ENCODE peak calls at places on chromosomes 13 and 19, in five cellular contexts. H is neuronal stem cell, O is IMR-90, N is mesendoderm, J is mesenchymal stem cell. X is an unnamed sample.

GRCh38 chr19:29596885-29597525 is 9.1 kb upstream of the POP4 start:
- DNase-seq in H (peak), O (peak), N (peak), J (peak), X (no peak)

GRCh38 chr13:110593430-110594130 is 21.8 kb upstream of the NAXD start:
- DNase-seq in H (no peak), O (peak), N (peak), J (peak), X (no peak)

GRCh38 chr19:10808937-10809655 is 26.9 kb downstream of the TMED1 start:
- DNase-seq in H (no peak), O (peak), N (no peak), J (no peak), X (no peak)

GRCh38 chr13:109345433-109345941 is 440.9 kb downstream of the IRS2 start:
- DNase-seq in H (no peak), O (peak), N (no peak), J (peak), X (no peak)

GRCh38 chr13:110422913-110423688 is 116.0 kb downstream of the COL4A2 start:
- DNase-seq in H (no peak), O (no peak), N (no peak), J (peak), X (no peak)

GRCh38 chr19:12723383-12723642 is 419 bp downstream of the TNPO2 start:
- DNase-seq in H (no peak), O (peak), N (no peak), J (no peak), X (no peak)

GRCh38 chr19:1064661-1065605 is 2.0 kb upstream of the ARHGAP45 start:
- DNase-seq in H (no peak), O (peak), N (peak), J (peak), X (peak)

GRCh38 chr19:45474941-45475516 is 7.2 kb downstream of the FOSB start:
- DNase-seq in H (no peak), O (peak), N (no peak), J (peak), X (no peak)

GRCh38 chr19:44142014-44142523 is 715 bp downstream of the ZNF234 start:
- DNase-seq in H (no peak), O (peak), N (no peak), J (peak), X (no peak)

GRCh38 chr13:84192125-84192524 is 309.9 kb upstream of the SLITRK1 start:
- DNase-seq in H (no peak), O (peak), N (peak), J (peak), X (no peak)

GRCh38 chr13:51456510-51456909 is 3.7 kb upstream of the INTS6 start:
- DNase-seq in H (no peak), O (no peak), N (no peak), J (no peak), X (no peak)

GRCh38 chr19:51702103-51702753 is 9.1 kb downstream of the SPACA6 start:
- DNase-seq in H (no peak), O (peak), N (peak), J (peak), X (peak)

GRCh38 chr19:49058592-49058991 is 1.0 kb upstream of the CGB7 start:
- DNase-seq in H (no peak), O (peak), N (peak), J (no peak), X (peak)

GRCh38 chr19:1933245-1933644 is 7.7 kb upstream of the CSNK1G2 start:
- DNase-seq in H (no peak), O (no peak), N (no peak), J (no peak), X (no peak)

GRCh38 chr19:10510301-10510802 is 6.9 kb downstream of the S1PR5 start:
- DNase-seq in H (peak), O (no peak), N (peak), J (no peak), X (peak)

GRCh38 chr19:7636691-7637373 is at the start of gene STXBP2:
- DNase-seq in H (peak), O (no peak), N (peak), J (peak), X (peak)

GRCh38 chr13:98595134-98595533 is 18.2 kb upstream of the STK24 start:
- DNase-seq in H (no peak), O (no peak), N (no peak), J (no peak), X (no peak)

GRCh38 chr13:35720690-35721554 is 244.4 kb upstream of the MAB21L1 start:
- DNase-seq in H (peak), O (peak), N (peak), J (peak), X (peak)

GRCh38 chr19:42529248-42529764 is 1.0 kb upstream of the CEACAM1 start:
- DNase-seq in H (peak), O (peak), N (peak), J (peak), X (peak)

GRCh38 chr13:26910754-26911465 is 150.3 kb upstream of the GPR12 start:
- DNase-seq in H (no peak), O (no peak), N (no peak), J (no peak), X (no peak)

GRCh38 chr19:46520616-46521015 is 24.9 kb upstream of the PNMA8B start:
- DNase-seq in H (no peak), O (no peak), N (peak), J (no peak), X (peak)

GRCh38 chr19:39133431-39134270 is 8.1 kb downstream of the PAK4 start:
- DNase-seq in H (no peak), O (no peak), N (peak), J (no peak), X (no peak)

GRCh38 chr13:20441879-20442278 is 83.8 kb downstream of the CRYL1 start:
- DNase-seq in H (peak), O (peak), N (peak), J (no peak), X (no peak)

GRCh38 chr13:30134578-30134977 is 172.8 kb downstream of the KATNAL1 start:
- DNase-seq in H (no peak), O (no peak), N (no peak), J (no peak), X (no peak)

GRCh38 chr13:59677966-59678814 is 485.5 kb downstream of the DIAPH3 start:
- DNase-seq in H (peak), O (peak), N (peak), J (peak), X (no peak)

GRCh38 chr13:91238036-91238435 is 109.5 kb upstream of the MIR17HG start:
- DNase-seq in H (no peak), O (no peak), N (no peak), J (no peak), X (no peak)

GRCh38 chr19:16588824-16589577 is 16.8 kb upstream of the SLC35E1 start:
- DNase-seq in H (no peak), O (no peak), N (no peak), J (no peak), X (no peak)
- H3K18ac ChIP-seq in H (no peak), O (no peak), N (no peak), J (peak), X (no peak)

GRCh38 chr13:99819962-99820361 is 151.6 kb downstream of the ZIC5 start:
- DNase-seq in H (no peak), O (no peak), N (no peak), J (no peak), X (no peak)
- H3K18ac ChIP-seq in H (peak), O (no peak), N (no peak), J (no peak), X (no peak)

GRCh38 chr13:113405481-113406300 is 41.8 kb upstream of the GRTP1 start:
- DNase-seq in H (no peak), O (no peak), N (no peak), J (no peak), X (peak)

GRCh38 chr13:113402471-113403254 is 38.7 kb upstream of the GRTP1 start:
- DNase-seq in H (no peak), O (no peak), N (no peak), J (no peak), X (no peak)

GRCh38 chr13:113403255-113404104 is 39.5 kb upstream of the GRTP1 start:
- DNase-seq in H (no peak), O (no peak), N (no peak), J (no peak), X (peak)

GRCh38 chr13:113404723-113405471 is 41.0 kb upstream of the GRTP1 start:
- DNase-seq in H (no peak), O (no peak), N (no peak), J (no peak), X (peak)

DNA sequence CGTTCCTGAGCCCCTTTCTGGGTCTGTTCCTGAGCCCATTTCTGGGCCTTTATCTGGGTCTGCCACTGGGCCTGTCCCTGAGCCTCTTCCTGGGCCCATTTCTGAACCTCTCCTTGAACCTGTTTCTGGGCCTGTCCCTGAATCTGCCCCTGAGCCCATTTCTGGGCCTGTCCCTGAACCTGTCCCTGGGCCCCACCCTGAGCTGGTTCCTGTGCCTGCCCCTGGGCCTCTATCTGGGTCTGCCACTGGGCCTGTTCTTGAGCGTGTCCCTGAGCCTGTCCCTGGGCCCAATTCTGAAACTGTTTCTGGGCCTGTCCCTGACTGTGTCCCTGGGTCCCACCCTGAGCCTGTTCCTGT is 40.4 kb upstream of the GRTP1 start:
- DNase-seq in H (no peak), O (no peak), N (no peak), J (no peak), X (no peak)
- H3K18ac ChIP-seq in H (no peak), O (no peak), N (no peak), J (no peak), X (no peak)

DNA sequence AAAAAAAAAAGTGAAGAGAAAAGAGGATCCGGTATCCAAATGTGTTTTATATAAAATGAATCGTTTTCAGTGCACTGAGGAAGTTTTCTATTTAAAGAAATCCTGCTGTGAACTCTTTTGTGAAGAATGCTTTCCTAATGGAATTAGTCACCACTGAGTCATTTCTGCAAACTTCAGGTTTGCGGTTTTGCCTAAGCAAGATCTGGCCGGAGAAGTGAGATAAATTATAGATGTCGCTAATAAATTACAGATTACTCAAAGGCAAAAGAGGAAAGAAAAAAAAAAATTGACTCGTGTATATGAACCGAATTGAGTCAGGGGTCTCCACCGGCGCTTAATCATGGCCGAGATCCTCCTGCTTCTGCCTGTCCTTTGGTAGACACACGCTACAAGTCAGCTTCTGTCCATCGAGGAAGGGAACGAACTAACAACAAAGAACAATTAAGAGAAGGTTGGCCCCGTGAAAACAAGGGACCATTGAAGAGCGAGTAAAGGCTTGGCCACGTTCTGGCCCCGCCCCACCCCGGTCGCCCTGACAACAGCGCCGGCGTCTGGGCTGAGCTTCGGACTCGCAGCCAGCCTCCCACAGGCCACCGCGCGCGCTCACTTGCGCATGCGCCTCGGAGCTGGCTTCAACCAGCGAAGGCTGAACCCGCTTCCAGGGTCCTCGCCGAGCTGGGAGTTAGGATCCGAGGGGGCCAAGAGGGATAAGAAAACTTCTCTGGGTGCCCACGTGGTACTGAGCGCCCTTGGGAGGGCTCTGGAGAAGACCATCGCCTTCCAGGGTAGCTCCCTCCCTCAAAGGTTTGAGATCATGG is 33.0 kb upstream of the MRI1 start:
- DNase-seq in H (peak), O (peak), N (peak), J (peak), X (peak)
- H3K18ac ChIP-seq in H (no peak), O (peak), N (no peak), J (peak), X (peak)

GRCh38 chr13:31755211-31755610 is 15.9 kb downstream of the RXFP2 start:
- DNase-seq in H (no peak), O (no peak), N (no peak), J (no peak), X (no peak)
- H3K18ac ChIP-seq in H (no peak), O (peak), N (no peak), J (peak), X (no peak)

X was measured in H9.